ENCODE peak calls at places on chromosomes 7 and 10, in seven cellular contexts. N is K562, H is HCT116, Q is H1, I is SK-N-SH, S is HepG2, W is GM12878. O is an unnamed sample.

GRCh38 chr10:1290071-1290471 is 233.9 kb downstream of the WDR37 start:
- DNase-seq in S (no peak), W (no peak), Q (no peak), N (no peak), I (no peak), H (no peak), O (peak; percentile 35)

GRCh38 chr10:101031796-101032636 is 982 bp downstream of the SFXN3 start:
- DNase-seq in H (no peak), I (peak; percentile 80), W (no peak), S (peak; percentile 49), Q (no peak), N (no peak), O (peak; percentile 72)

GRCh38 chr7:40879941-40880558 is 745.2 kb downstream of the SUGCT start:
- DNase-seq in S (no peak), N (no peak), W (no peak), I (no peak), H (no peak), Q (no peak), O (no peak)

GRCh38 chr10:119518176-119518575 is 24.3 kb downstream of the RGS10 start:
- DNase-seq in W (no peak), H (no peak), Q (no peak), S (no peak), I (no peak), N (no peak), O (no peak)

GRCh38 chr7:101162551-101163280 is 2.7 kb downstream of the VGF start:
- DNase-seq in N (peak; percentile 82), Q (no peak), I (peak; percentile 88), W (no peak), H (no peak), S (no peak), O (peak; percentile 73)

GRCh38 chr7:102432476-102433318 is 678 bp upstream of the ORAI2 start:
- DNase-seq in I (no peak), W (no peak), H (no peak), S (no peak), N (peak; percentile 44), Q (no peak), O (no peak)

GRCh38 chr7:37570145-37570544 is 113.4 kb upstream of the GPR141 start:
- DNase-seq in I (no peak), Q (no peak), H (no peak), N (no peak), S (no peak), W (no peak), O (no peak)

GRCh38 chr10:20443094-20443493 is 454.0 kb downstream of the NEBL start:
- DNase-seq in N (no peak), W (no peak), I (no peak), H (no peak), S (no peak), Q (no peak), O (no peak)

GRCh38 chr10:28991738-28992270 is 297.1 kb upstream of the LYZL1 start:
- DNase-seq in I (peak; percentile 48), W (no peak), S (peak; percentile 50), N (peak; percentile 62), Q (peak; percentile 17), H (peak; percentile 68), O (no peak)

GRCh38 chr7:99729501-99730261 is 5.3 kb downstream of the CYP3A7 start:
- DNase-seq in S (peak; percentile 94), H (no peak), I (no peak), Q (no peak), N (no peak), W (no peak), O (peak; percentile 65)

GRCh38 chr10:43201545-43202131 is 63.4 kb downstream of the CSGALNACT2 start:
- DNase-seq in H (no peak), Q (no peak), I (peak; percentile 16), N (no peak), S (no peak), W (no peak), O (no peak)

GRCh38 chr7:55134786-55135185 is 116.0 kb downstream of the EGFR start:
- DNase-seq in W (no peak), S (no peak), I (no peak), H (no peak), Q (no peak), N (no peak), O (no peak)

GRCh38 chr7:1725199-1725701 is 55.2 kb downstream of the ELFN1 start:
- DNase-seq in Q (no peak), I (no peak), W (no peak), S (no peak), H (no peak), N (no peak), O (peak; percentile 18)

GRCh38 chr10:60883187-60883586 is 60.8 kb downstream of the RHOBTB1 start:
- DNase-seq in S (peak; percentile 43), I (peak; percentile 29), N (peak; percentile 41), H (peak; percentile 8), Q (no peak), W (no peak), O (no peak)
- TF ChIP-seq JUND in S (no peak), I (no peak), N (no peak), H (no peak), Q (no peak), W (no peak), O (no peak)

DNA sequence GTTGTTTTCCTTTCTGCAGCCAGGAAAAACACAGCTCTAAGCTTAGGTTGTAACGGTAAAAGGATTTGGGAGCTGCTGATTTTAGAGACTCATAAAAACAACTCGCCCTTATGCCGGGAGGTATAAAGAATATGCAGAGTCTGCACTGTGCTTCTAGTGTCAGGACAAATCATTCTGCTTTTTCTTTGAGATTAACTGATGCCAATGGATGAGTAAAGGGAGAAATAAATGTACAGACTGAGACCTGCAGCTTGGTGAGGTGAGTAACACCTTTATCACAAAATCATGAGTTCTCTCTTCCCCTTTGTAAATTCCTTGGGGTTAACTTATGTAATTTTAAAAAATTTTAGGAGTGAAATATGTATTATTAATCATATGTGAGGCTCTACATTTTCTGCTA is 1.9 kb upstream of the SFR1 start:
- DNase-seq in I (no peak), Q (no peak), H (no peak), N (no peak), W (no peak), S (no peak), O (no peak)
- TF ChIP-seq JUND in I (no peak), Q (no peak), H (no peak), N (no peak), W (no peak), S (no peak), O (no peak)

GRCh38 chr7:121288894-121289293 is 39.9 kb upstream of the WNT16 start:
- DNase-seq in W (no peak), N (no peak), S (no peak), Q (no peak), H (peak; percentile 79), I (no peak), O (no peak)

GRCh38 chr7:121282129-121282528 is 46.7 kb upstream of the WNT16 start:
- DNase-seq in S (no peak), I (no peak), W (no peak), H (no peak), Q (no peak), N (no peak), O (no peak)

GRCh38 chr7:121286186-121286585 is 42.6 kb upstream of the WNT16 start:
- DNase-seq in H (no peak), W (no peak), Q (no peak), N (no peak), S (no peak), I (no peak), O (no peak)

GRCh38 chr7:121285066-121285667 is 43.6 kb upstream of the WNT16 start:
- DNase-seq in H (no peak), W (no peak), I (no peak), N (no peak), S (no peak), Q (no peak), O (no peak)

DNA sequence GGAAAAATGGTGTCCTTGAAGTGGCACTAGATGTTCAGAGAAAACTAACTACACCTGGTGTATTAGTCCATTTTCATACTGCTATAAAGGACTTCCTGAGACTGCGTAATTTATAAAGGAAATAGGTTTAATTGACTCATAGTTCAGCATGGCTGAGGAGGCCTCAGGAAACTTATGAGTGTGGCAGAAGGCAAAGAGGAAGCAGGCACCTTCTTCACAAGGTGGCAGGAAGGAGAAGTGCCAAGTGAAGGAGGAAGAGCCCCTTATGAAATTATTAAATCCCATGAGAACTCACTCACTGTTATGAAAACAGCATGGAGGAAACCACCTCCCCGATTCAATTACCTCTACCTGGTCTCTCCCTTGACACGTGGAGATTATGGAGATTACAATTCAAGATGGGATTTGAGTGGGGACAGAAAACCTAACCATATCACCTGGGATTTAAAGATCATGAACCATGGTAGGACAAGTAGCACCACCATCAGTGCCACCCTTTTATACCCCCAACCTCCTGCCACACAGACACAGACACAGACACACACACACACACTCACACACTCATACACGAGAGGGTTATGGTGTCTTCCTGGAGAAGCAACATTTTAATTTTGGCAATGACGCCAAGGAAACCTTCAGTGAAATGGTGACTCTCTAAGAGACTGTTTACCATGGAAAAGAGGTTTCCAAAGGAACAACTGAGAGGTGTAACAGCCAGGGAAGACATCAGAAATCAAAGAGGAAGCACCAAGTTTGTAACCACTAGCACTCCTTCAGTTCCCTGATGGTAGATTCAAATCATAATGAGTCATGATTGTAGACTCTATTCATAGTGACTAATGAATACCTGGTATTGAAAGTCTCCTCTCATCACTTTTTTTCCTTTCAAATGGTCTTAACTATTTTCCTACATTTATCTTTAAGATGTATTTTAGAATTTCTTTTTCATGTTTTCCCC is 41.8 kb upstream of the WNT16 start:
- DNase-seq in N (no peak), I (no peak), W (no peak), H (no peak), Q (no peak), S (no peak), O (no peak)
- TF ChIP-seq JUND in N (peak; percentile 75), I (peak; percentile 28), W (no peak), H (peak; percentile 58), Q (no peak), S (no peak), O (no peak)

GRCh38 chr10:127441350-127442219 is 107.5 kb upstream of the NPS start:
- DNase-seq in S (no peak), W (no peak), N (no peak), I (no peak), H (no peak), Q (peak; percentile 5), O (no peak)
- TF ChIP-seq JUND in S (no peak), W (no peak), N (no peak), I (no peak), H (no peak), Q (no peak), O (no peak)

GRCh38 chr10:16649757-16650156 is 128.1 kb upstream of the C1QL3 start:
- DNase-seq in I (no peak), N (no peak), W (no peak), S (no peak), Q (no peak), H (no peak), O (no peak)
- TF ChIP-seq JUND in I (no peak), N (no peak), W (no peak), S (no peak), Q (no peak), H (no peak), O (no peak)

GRCh38 chr10:116139886-116140285 is 133.1 kb downstream of the GFRA1 start:
- DNase-seq in H (no peak), I (no peak), S (no peak), Q (no peak), N (no peak), W (no peak), O (no peak)
- TF ChIP-seq JUND in H (no peak), I (no peak), S (no peak), Q (no peak), N (no peak), W (no peak), O (no peak)

GRCh38 chr10:71334228-71334791 is 15.3 kb downstream of the SLC29A3 start:
- DNase-seq in S (peak; percentile 90), N (no peak), H (no peak), Q (no peak), W (no peak), I (no peak), O (peak; percentile 62)
- TF ChIP-seq JUND in S (no peak), N (no peak), H (no peak), Q (no peak), W (no peak), I (no peak), O (no peak)

GRCh38 chr7:45066409-45066808 is 22.4 kb downstream of the NACAD start:
- DNase-seq in Q (no peak), S (no peak), H (no peak), N (no peak), W (no peak), I (no peak), O (no peak)
- TF ChIP-seq JUND in Q (no peak), S (no peak), H (no peak), N (no peak), W (no peak), I (no peak), O (no peak)

O was measured in T47D.